ENCODE peak calls at places on chromosomes 11 and 22, in seven cellular contexts. Y, D, B, O, J, P and N are unnamed samples.

GRCh38 chr11:66559141-66559861 is 9.1 kb downstream of the CTSF start:
- DNase-seq in Y (peak; percentile 67), D (no peak), B (peak; percentile 35), O (no peak), J (no peak), P (no peak), N (no peak)

GRCh38 chr11:114026355-114026754 is 33.2 kb upstream of the ZBTB16 start:
- DNase-seq in Y (no peak), D (no peak), B (peak; percentile 30), O (no peak), J (no peak), P (no peak), N (peak; percentile 91)

GRCh38 chr22:29873943-29874342 is 9.0 kb upstream of the MTMR3 start:
- DNase-seq in Y (no peak), D (no peak), B (no peak), O (no peak), J (no peak), P (no peak), N (no peak)

GRCh38 chr11:119371778-119372182 is 9.7 kb downstream of the USP2 start:
- DNase-seq in Y (no peak), D (peak; percentile 51), B (no peak), O (no peak), J (no peak), P (no peak), N (no peak)

GRCh38 chr11:133934599-133935550 is 21.9 kb downstream of the IGSF9B start:
- DNase-seq in Y (no peak), D (peak; percentile 85), B (no peak), O (peak; percentile 56), J (no peak), P (peak; percentile 86), N (no peak)

GRCh38 chr11:57566564-57567209 is 785 bp downstream of the UBE2L6 start:
- DNase-seq in Y (no peak), D (no peak), B (no peak), O (no peak), J (no peak), P (no peak), N (no peak)

GRCh38 chr11:120011836-120012235 is 126.1 kb downstream of the TRIM29 start:
- DNase-seq in Y (no peak), D (peak; percentile 35), B (no peak), O (no peak), J (no peak), P (no peak), N (no peak)

GRCh38 chr11:75603791-75604736 is 42.0 kb downstream of the SERPINH1 start:
- DNase-seq in Y (no peak), D (no peak), B (no peak), O (peak; percentile 77), J (no peak), P (peak; percentile 81), N (no peak)

GRCh38 chr11:18522388-18522787 is 4.4 kb downstream of the TSG101 start:
- DNase-seq in Y (no peak), D (no peak), B (no peak), O (no peak), J (no peak), P (no peak), N (peak; percentile 39)

GRCh38 chr11:43278302-43278956 is 33.4 kb upstream of the API5 start:
- DNase-seq in Y (no peak), D (no peak), B (no peak), O (peak; percentile 9), J (no peak), P (peak; percentile 5), N (peak; percentile 21)

GRCh38 chr11:6621711-6622211 is 2.5 kb upstream of the TPP1 start:
- DNase-seq in Y (no peak), D (no peak), B (no peak), O (no peak), J (no peak), P (no peak), N (no peak)

GRCh38 chr22:39634530-39635399 is 64.2 kb downstream of the CACNA1I start:
- DNase-seq in Y (peak; percentile 63), D (no peak), B (no peak), O (peak; percentile 79), J (no peak), P (peak; percentile 74), N (no peak)

GRCh38 chr22:40463017-40463631 is 92.7 kb downstream of the SGSM3 start:
- DNase-seq in Y (peak; percentile 62), D (no peak), B (peak; percentile 31), O (no peak), J (no peak), P (no peak), N (peak; percentile 75)

GRCh38 chr22:22684605-22685561 is 40.5 kb downstream of the GGTLC2 start:
- DNase-seq in Y (no peak), D (no peak), B (no peak), O (peak; percentile 34), J (no peak), P (peak; percentile 70), N (no peak)